ENCODE peak calls at places on chromosomes 5 and 9, in four cellular contexts. A, L, O and S are unnamed samples.

GRCh38 chr9:78236511-78236950 is 656 bp downstream of the CEP78 start:
- DNase-seq in A (peak; percentile 17), L (no peak), O (no peak), S (no peak)

GRCh38 chr9:136297016-136297691 is 6.7 kb downstream of the CCDC187 start:
- DNase-seq in A (peak; percentile 89), L (no peak), O (no peak), S (no peak)

GRCh38 chr9:16217933-16218830 is 652.3 kb downstream of the BNC2 start:
- DNase-seq in A (no peak), L (no peak), O (no peak), S (no peak)

GRCh38 chr9:126033318-126033717 is 286.1 kb downstream of the PBX3 start:
- DNase-seq in A (no peak), L (no peak), O (no peak), S (no peak)

GRCh38 chr5:56011835-56012234 is 17.1 kb upstream of the IL6ST start:
- DNase-seq in A (no peak), L (no peak), O (no peak), S (no peak)

GRCh38 chr5:23013395-23013994 is 160.4 kb upstream of the CDH12 start:
- DNase-seq in A (no peak), L (no peak), O (no peak), S (no peak)

GRCh38 chr5:76368941-76369340 is 34.1 kb upstream of the IQGAP2 start:
- DNase-seq in A (no peak), L (no peak), O (no peak), S (no peak)

GRCh38 chr5:138276402-138277054 is 2.1 kb upstream of the GFRA3 start:
- DNase-seq in A (peak; percentile 54), L (no peak), O (no peak), S (no peak)

GRCh38 chr5:83503662-83504061 is 32.1 kb downstream of the VCAN start:
- DNase-seq in A (no peak), L (no peak), O (no peak), S (no peak)

GRCh38 chr5:168427224-168427623 is 59.0 kb upstream of the RARS1 start:
- DNase-seq in A (no peak), L (no peak), O (no peak), S (no peak)

GRCh38 chr5:94564812-94565211 is 53.6 kb downstream of the KIAA0825 start:
- DNase-seq in A (no peak), L (no peak), O (no peak), S (no peak)

GRCh38 chr5:53884844-53885243 is 324.4 kb downstream of the NDUFS4 start:
- DNase-seq in A (no peak), L (no peak), O (no peak), S (no peak)

GRCh38 chr5:150774145-150774544 is 4.4 kb upstream of the SMIM3 start:
- DNase-seq in A (no peak), L (no peak), O (peak; percentile 29), S (no peak)

GRCh38 chr9:18896531-18897179 is 136.4 kb downstream of the SAXO1 start:
- DNase-seq in A (no peak), L (peak; percentile 34), O (no peak), S (no peak)

GRCh38 chr5:149438711-149439132 is 59.6 kb upstream of the IL17B start:
- DNase-seq in A (no peak), L (no peak), O (no peak), S (no peak)

GRCh38 chr9:99345936-99346335 is 123.9 kb downstream of the SEC61B start:
- DNase-seq in A (no peak), L (no peak), O (no peak), S (no peak)

GRCh38 chr9:13716620-13717019 is 437.1 kb upstream of the MPDZ start:
- DNase-seq in A (no peak), L (no peak), O (no peak), S (no peak)

GRCh38 chr9:93459432-93459847 is 6.1 kb upstream of the FAM120AOS start:
- DNase-seq in A (no peak), L (no peak), O (no peak), S (no peak)

GRCh38 chr9:21398955-21399489 is 9.9 kb upstream of the IFNA8 start:
- DNase-seq in A (no peak), L (no peak), O (no peak), S (no peak)

GRCh38 chr9:78021692-78022091 is 9.9 kb downstream of the GNAQ start:
- DNase-seq in A (no peak), L (no peak), O (no peak), S (no peak)

GRCh38 chr5:74161171-74161570 is 479.4 kb downstream of the ENC1 start:
- DNase-seq in A (no peak), L (no peak), O (no peak), S (no peak)

GRCh38 chr5:149381986-149382338 is 2.9 kb upstream of the IL17B start:
- DNase-seq in A (peak; percentile 52), L (no peak), O (peak; percentile 85), S (peak; percentile 93)

GRCh38 chr5:97986069-97986468 is 787.4 kb upstream of the RGMB start:
- DNase-seq in A (no peak), L (no peak), O (no peak), S (no peak)

GRCh38 chr9:26471271-26471670 is 421.3 kb downstream of the CAAP1 start:
- DNase-seq in A (no peak), L (no peak), O (no peak), S (no peak)

GRCh38 chr5:181223041-181223728 is at the start of gene TRIM41:
- DNase-seq in A (peak; percentile 96), L (peak; percentile 94), O (peak; percentile 83), S (peak; percentile 99)

GRCh38 chr9:33189331-33189731 is 22.2 kb upstream of the B4GALT1 start:
- DNase-seq in A (no peak), L (no peak), O (no peak), S (no peak)

GRCh38 chr9:93810028-93810971 is 144.9 kb downstream of the BARX1 start:
- DNase-seq in A (no peak), L (no peak), O (peak; percentile 48), S (peak; percentile 44)

GRCh38 chr5:141100243-141100805 is at the start of gene PCDHB3:
- DNase-seq in A (peak; percentile 21), L (no peak), O (peak; percentile 39), S (peak; percentile 88)

GRCh38 chr5:150662731-150663516 is 1.9 kb downstream of the MYOZ3 start:
- DNase-seq in A (no peak), L (no peak), O (no peak), S (no peak)

GRCh38 chr9:76996700-76997099 is 22.8 kb upstream of the FOXB2 start:
- DNase-seq in A (peak; percentile 12), L (no peak), O (no peak), S (peak; percentile 72)
- TF ChIP-seq TCF7 in A (no peak), L (no peak), O (no peak), S (no peak)

DNA sequence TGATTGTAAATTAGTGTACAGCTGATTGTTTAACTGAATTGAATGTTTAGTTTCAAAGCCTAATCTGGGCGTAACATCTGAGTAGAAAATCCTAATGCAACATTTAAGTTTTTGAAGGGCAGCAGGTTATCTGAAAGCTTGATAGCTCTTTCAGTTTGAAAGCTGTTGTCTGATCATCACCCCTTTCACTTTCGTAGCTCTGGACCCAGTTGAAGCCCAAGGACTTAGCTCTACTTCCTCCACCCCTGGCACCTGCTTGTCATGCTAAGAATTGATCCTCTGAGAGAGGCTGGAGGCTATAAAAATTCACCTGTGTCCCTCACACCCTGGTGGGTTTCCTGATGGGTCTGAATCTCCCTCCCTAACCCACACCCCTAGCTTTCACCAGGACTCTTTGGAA is 86.0 kb downstream of the ZFAND5 start:
- DNase-seq in A (no peak), L (no peak), O (no peak), S (no peak)
- TF ChIP-seq USF2 in A (no peak), L (no peak), O (no peak), S (no peak)

GRCh38 chr9:117485176-117485575 is 70.3 kb upstream of the ASTN2 start:
- DNase-seq in A (no peak), L (no peak), O (no peak), S (no peak)

GRCh38 chr9:117480729-117481128 is 65.9 kb upstream of the ASTN2 start:
- DNase-seq in A (no peak), L (no peak), O (no peak), S (no peak)

GRCh38 chr9:117480251-117480650 is 65.4 kb upstream of the ASTN2 start:
- DNase-seq in A (no peak), L (no peak), O (no peak), S (no peak)
- TF ChIP-seq TCF7 in A (no peak), L (no peak), O (no peak), S (no peak)

DNA sequence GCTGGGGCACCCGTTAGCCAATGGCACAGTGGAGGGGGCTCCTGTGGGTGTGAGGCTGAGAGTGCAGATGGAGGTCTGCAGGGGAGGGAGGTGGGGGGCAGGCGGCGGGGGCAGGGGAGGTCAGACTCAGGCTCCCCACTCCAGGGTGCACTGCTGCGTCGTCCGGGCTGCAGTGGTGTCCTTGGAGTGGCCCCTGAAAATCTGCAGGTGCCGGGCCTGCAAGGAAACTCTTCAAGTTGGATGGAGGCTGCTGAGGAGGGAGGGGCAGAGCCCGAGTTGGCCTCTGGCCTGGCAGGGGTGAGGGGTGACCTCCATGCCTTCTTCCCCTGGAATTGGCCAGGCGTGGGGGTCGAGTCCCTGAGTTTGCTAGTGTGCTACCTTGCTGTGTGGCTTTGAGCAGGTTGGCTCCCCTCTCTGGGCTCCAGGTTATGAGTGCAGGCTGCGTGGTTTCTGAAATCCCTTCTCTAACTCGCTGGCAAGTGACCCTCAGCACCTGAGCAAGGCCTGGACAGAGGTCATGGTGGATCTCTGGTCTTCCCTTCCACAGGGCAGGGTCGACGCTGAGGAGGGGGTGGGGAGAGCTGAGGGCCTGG is 877 bp downstream of the ADAMTSL2 start:
- DNase-seq in A (no peak), L (no peak), O (no peak), S (no peak)
- TF ChIP-seq USF2 in A (no peak), L (no peak), O (no peak), S (no peak)

GRCh38 chr9:134372621-134373267 is 46.5 kb downstream of the RXRA start:
- DNase-seq in A (no peak), L (no peak), O (no peak), S (no peak)
- TF ChIP-seq TCF7 in A (no peak), L (no peak), O (no peak), S (no peak)

DNA sequence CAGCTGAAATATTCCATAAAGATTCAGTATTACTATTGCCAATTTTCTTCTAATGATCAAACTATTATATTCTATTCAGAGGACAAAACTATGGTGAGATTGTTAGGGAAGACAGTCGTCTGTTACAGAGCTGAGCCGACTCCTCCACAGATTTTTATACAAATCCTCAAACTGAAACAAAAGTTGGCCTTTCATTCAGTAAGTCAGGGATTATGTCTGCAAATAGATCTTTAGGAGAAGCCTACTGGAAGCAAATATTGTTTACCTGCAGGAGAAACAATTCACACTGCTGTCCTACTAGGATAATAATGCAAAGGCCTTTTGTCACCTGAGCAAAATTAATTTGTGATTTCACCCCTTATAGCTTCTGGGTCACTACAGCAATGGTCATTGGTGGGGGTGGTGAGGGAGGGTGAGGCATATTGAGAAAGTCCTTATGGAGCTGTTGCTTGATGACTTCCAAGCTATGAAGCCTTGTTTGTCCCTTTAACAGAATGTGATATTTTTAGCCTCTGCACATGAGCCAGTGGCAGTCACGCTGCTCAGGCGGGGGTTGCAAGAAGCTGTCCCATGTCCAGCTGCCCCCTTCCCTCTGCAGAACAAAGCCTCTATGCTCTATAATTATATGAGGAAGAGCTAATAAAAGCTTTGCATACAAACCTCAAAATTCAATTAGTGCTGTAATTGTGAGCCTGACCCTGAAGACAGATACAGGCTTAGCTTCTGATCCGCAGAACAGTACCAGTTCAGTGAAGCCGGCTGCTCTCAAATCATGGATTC is 200.5 kb upstream of the KLF9 start:
- DNase-seq in A (no peak), L (no peak), O (no peak), S (no peak)
- TF ChIP-seq USF2 in A (no peak), L (no peak), O (no peak), S (no peak)